ENCODE peak calls at places on chromosomes 13 and 19, in six cellular contexts. D, A, R, G, B and Y are unnamed samples. For H3K4me1 and H3K36me3, the result is how much of the 10 kb centered on the place peaks cover.

GRCh38 chr19:33416307-33417215 is 43.1 kb downstream of the CEBPG start:
- DNase-seq in R (peak), A (peak), D (peak), G (peak), B (no peak), Y (peak)

GRCh38 chr19:50555447-50556235 is 12.6 kb downstream of the LRRC4B start:
- DNase-seq in G (no peak), B (no peak), D (peak), R (no peak), A (no peak), Y (no peak)

GRCh38 chr13:85498774-85499173 is 300.4 kb downstream of the SLITRK6 start:
- DNase-seq in G (no peak), B (no peak), D (no peak), R (no peak), A (no peak), Y (no peak)

GRCh38 chr13:28819748-28820098 is 416 bp upstream of the MTUS2 start:
- DNase-seq in A (peak), G (peak), D (peak), B (peak), R (no peak), Y (peak)

GRCh38 chr13:21478881-21479808 is 20.0 kb upstream of the ZDHHC20 start:
- DNase-seq in R (peak), A (no peak), G (no peak), D (peak), B (no peak), Y (no peak)

GRCh38 chr13:44906758-44907157 is 82.5 kb downstream of the NUFIP1 start:
- DNase-seq in G (no peak), R (no peak), A (no peak), D (no peak), B (no peak), Y (no peak)

GRCh38 chr13:112447761-112448603 is 71.8 kb downstream of the SPACA7 start:
- DNase-seq in G (peak), R (no peak), B (no peak), D (no peak), A (no peak), Y (no peak)

GRCh38 chr19:14089662-14090508 is 666 bp downstream of the SAMD1 start:
- DNase-seq in B (peak), A (peak), R (peak), D (peak), G (peak), Y (peak)

GRCh38 chr19:18662972-18663732 is 20.3 kb upstream of the CRTC1 start:
- DNase-seq in A (no peak), R (no peak), G (no peak), D (peak), B (no peak), Y (no peak)

GRCh38 chr19:18659281-18660050 is 22.6 kb downstream of the KLHL26 start:
- DNase-seq in A (no peak), B (peak), R (no peak), G (no peak), D (no peak), Y (no peak)

GRCh38 chr19:18660051-18660910 is 23.2 kb upstream of the CRTC1 start:
- DNase-seq in B (peak), A (no peak), D (no peak), R (no peak), G (no peak), Y (peak)

GRCh38 chr19:18660939-18661338 is 22.5 kb upstream of the CRTC1 start:
- DNase-seq in R (no peak), A (no peak), G (no peak), D (no peak), B (no peak), Y (no peak)

DNA sequence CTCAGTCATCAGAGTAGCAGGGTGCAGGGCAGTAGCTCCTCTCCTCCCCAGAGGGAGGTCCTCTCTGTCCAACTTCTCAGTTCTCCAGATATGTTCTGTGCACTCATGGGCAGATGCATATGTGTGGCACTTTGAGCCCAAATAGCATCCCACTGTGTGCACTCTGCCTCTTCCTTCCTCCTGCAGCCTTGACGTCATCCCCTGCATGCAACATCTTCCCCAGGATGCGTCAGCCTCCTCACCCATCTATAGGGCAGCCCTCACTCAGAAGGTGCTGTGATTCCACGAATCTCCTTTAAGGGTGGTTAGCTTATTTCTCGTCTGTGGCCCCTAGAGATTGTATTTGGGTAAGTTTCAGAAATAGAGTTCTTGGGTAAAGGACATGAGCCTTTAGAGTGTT is 22.1 kb upstream of the CRTC1 start:
- DNase-seq in A (no peak), D (no peak), B (no peak), G (no peak), R (no peak), Y (no peak)
- H3K27ac ChIP-seq in A (no peak), D (no peak), B (peak), G (no peak), R (no peak), Y (no peak)

DNA sequence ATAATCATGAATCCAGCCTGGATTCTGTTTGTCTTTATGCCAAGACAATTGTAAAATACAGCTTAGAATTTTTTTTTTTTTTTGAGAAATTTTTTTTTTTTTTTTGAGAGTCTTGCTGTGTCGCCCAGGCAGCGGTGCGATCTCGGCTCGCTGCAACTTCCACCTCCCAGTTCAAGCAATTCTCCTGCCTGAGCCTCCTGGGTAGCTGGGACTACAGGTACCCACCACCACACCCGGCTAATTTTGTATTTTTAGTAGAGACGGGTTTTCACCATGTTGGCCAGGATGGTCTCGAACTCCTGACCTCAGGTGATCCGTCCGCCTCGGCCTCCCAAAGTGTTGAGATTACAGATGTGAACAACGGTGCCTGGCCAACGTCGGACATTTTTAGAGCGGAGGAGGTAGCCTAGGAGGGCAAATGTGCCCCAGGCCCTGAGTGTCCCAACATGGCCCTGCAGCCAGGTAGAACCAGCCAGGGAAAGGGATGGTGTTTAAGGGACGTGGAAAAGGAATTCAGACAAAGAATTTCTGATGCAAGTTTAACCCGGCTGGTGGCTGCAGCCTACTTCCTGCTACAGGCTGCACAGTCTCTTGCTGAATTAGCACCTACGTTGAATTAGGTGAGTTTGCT is 89.8 kb downstream of the GNG7 start:
- DNase-seq in A (no peak), B (no peak), D (no peak), G (no peak), R (no peak), Y (no peak)
- H3K4me1 ChIP-seq in A (under half), B (under half), D (under half), G (under half), R (under half), Y (under half)

GRCh38 chr19:7983286-7983950 is 22.0 kb downstream of the ELAVL1 start:
- DNase-seq in G (peak), R (no peak), D (no peak), B (no peak), A (no peak), Y (no peak)
- H3K36me3 ChIP-seq in G (under half), R (half or more), D (under half), B (under half), A (half or more), Y (half or more)

DNA sequence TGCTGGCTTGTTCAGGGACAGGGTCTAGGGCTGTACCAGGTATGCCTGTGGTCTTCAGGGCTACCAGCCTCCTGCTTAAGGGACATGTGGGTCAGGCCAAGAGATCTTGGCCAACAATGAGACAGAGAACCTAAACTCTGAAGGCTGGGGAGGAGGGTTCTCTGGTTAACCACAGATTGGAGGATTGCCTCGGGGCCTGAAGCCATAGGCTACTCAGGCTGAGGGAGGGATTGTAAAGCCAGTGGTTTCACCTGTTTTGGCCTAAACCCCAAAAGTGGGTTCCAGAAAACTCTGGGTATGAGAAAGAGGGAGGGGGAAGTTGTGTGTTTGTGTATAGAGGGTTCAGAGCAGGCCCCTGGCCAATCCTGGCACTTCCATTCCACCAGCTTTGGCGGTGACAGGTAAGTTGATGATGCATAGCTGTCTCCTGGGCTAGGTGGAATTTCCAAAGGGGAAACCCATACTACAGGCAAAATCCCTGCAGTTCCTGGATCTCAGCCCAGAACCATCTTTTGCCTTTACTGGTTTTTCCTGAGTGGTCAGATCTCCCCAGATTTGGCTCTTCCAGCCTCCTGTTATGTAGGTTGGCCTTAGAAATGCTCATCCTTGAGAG is 13.5 kb upstream of the CCDC97 start:
- DNase-seq in B (no peak), R (peak), D (no peak), A (no peak), G (no peak), Y (no peak)
- H3K27ac ChIP-seq in B (peak), R (peak), D (no peak), A (peak), G (no peak), Y (no peak)